ENCODE peak calls at places on chromosomes 11 and 22, in five cellular contexts. G, Y, J, O and Q are unnamed samples.

GRCh38 chr22:50674606-50675552 is 2.3 kb downstream of the SHANK3 start:
- DNase-seq in Y (peak; percentile 74), G (no peak), O (no peak), J (peak; percentile 54), Q (no peak)

GRCh38 chr11:93524173-93524536 is 19.0 kb downstream of the SMCO4 start:
- DNase-seq in Y (no peak), G (no peak), O (no peak), J (no peak), Q (no peak)

GRCh38 chr11:83219095-83219494 is 25.6 kb downstream of the ANKRD42 start:
- DNase-seq in O (no peak), Y (no peak), G (no peak), J (no peak), Q (no peak)

GRCh38 chr22:47177334-47177815 is 414.9 kb downstream of the TBC1D22A start:
- DNase-seq in G (no peak), J (no peak), Y (no peak), O (no peak), Q (no peak)

GRCh38 chr11:62567018-62567633 is 6.6 kb downstream of the EEF1G start:
- DNase-seq in G (no peak), Y (no peak), J (no peak), O (no peak), Q (no peak)

GRCh38 chr22:44151661-44152060 is 29.1 kb upstream of the PARVG start:
- DNase-seq in G (no peak), O (no peak), J (no peak), Y (no peak), Q (peak; percentile 32)

GRCh38 chr11:12043959-12044772 is 35.7 kb upstream of the DKK3 start:
- DNase-seq in Y (peak; percentile 72), J (peak; percentile 63), G (peak; percentile 19), O (peak; percentile 59), Q (peak; percentile 94)

GRCh38 chr11:48004456-48004855 is 24.1 kb downstream of the PTPRJ start:
- DNase-seq in J (no peak), G (no peak), Y (no peak), O (no peak), Q (no peak)

GRCh38 chr11:61897387-61898246 is 6.3 kb upstream of the FADS3 start:
- DNase-seq in G (peak; percentile 65), J (peak; percentile 89), Y (peak; percentile 83), O (peak; percentile 81), Q (no peak)

GRCh38 chr22:43014062-43014875 is 680 bp downstream of the PACSIN2 start:
- DNase-seq in O (peak; percentile 14), G (no peak), J (peak; percentile 61), Y (peak; percentile 64), Q (no peak)

GRCh38 chr11:48020092-48020755 is 39.9 kb downstream of the PTPRJ start:
- DNase-seq in Y (no peak), O (no peak), G (no peak), J (peak; percentile 43), Q (no peak)

GRCh38 chr11:63905179-63905578 is 11.8 kb downstream of the RCOR2 start:
- DNase-seq in J (no peak), Y (no peak), G (no peak), O (no peak), Q (no peak)

GRCh38 chr11:105181100-105181499 is 41.5 kb upstream of the CARD18 start:
- DNase-seq in O (no peak), J (no peak), G (no peak), Y (no peak), Q (peak; percentile 60)

GRCh38 chr22:39220897-39221850 is 23.6 kb downstream of the PDGFB start:
- DNase-seq in Y (peak; percentile 20), O (no peak), J (no peak), G (no peak), Q (no peak)